ENCODE peak calls at places on chromosome 1, in five cellular contexts. I is hippocampal formation, N is SHP77, T is NCI-H187 treated with DMSO at 0.1 percent for 48 hours, V is HT1080. F is an unnamed sample.

GRCh38 chr1:198486903-198487302 is 53.6 kb downstream of the ATP6V1G3 start:
- DNase-seq in I (no peak), N (no peak), T (no peak), V (no peak), F (no peak)

GRCh38 chr1:201142011-201142853 is 12.0 kb downstream of the TMEM9 start:
- DNase-seq in I (no peak), N (no peak), T (no peak), V (no peak), F (no peak)

GRCh38 chr1:44249543-44249942 is 36.3 kb downstream of the DMAP1 start:
- DNase-seq in I (no peak), N (no peak), T (no peak), V (no peak), F (peak)

GRCh38 chr1:234970731-234971476 is 157.7 kb downstream of the TOMM20 start:
- DNase-seq in I (peak), N (peak), T (no peak), V (peak), F (peak)

GRCh38 chr1:94327001-94327685 is 89.8 kb upstream of the ARHGAP29 start:
- DNase-seq in I (no peak), N (no peak), T (no peak), V (no peak), F (peak)

GRCh38 chr1:17046043-17046657 is 7.7 kb downstream of the SDHB start:
- DNase-seq in I (no peak), N (peak), T (peak), V (peak), F (no peak)

GRCh38 chr1:207925210-207925609 is 14.3 kb upstream of the CD34 start:
- DNase-seq in I (no peak), N (no peak), T (no peak), V (no peak), F (peak)

GRCh38 chr1:14897997-14898645 is 255.4 kb upstream of the TMEM51 start:
- DNase-seq in I (no peak), N (no peak), T (no peak), V (no peak), F (no peak)

GRCh38 chr1:165063181-165063955 is 293.1 kb downstream of the LMX1A start:
- DNase-seq in I (no peak), N (no peak), T (no peak), V (no peak), F (no peak)

GRCh38 chr1:159229896-159230295 is 25.2 kb downstream of the ACKR1 start:
- DNase-seq in I (no peak), N (no peak), T (no peak), V (peak), F (no peak)

GRCh38 chr1:88774151-88774556 is 90.1 kb downstream of the PKN2 start:
- DNase-seq in I (no peak), N (no peak), T (no peak), V (peak), F (no peak)

GRCh38 chr1:155831279-155831976 is 25.6 kb downstream of the GON4L start:
- DNase-seq in I (no peak), N (no peak), T (no peak), V (no peak), F (no peak)

GRCh38 chr1:244150665-244151064 is 99.6 kb downstream of the ZBTB18 start:
- DNase-seq in I (no peak), N (no peak), T (no peak), V (no peak), F (no peak)

GRCh38 chr1:60833173-60833572 is 249.2 kb upstream of the NFIA start:
- DNase-seq in I (no peak), N (no peak), T (no peak), V (peak), F (no peak)

GRCh38 chr1:171494086-171494485 is 8.8 kb downstream of the PRRC2C start:
- DNase-seq in I (no peak), N (no peak), T (no peak), V (no peak), F (no peak)

GRCh38 chr1:248842781-248843331 is 4.8 kb downstream of the ZNF672 start:
- DNase-seq in I (no peak), N (no peak), T (no peak), V (no peak), F (peak)

GRCh38 chr1:29591601-29592260 is 355.4 kb downstream of the PTPRU start:
- DNase-seq in I (no peak), N (no peak), T (no peak), V (no peak), F (no peak)

GRCh38 chr1:7440154-7440553 is 330.9 kb upstream of the VAMP3 start:
- DNase-seq in I (no peak), N (no peak), T (no peak), V (no peak), F (no peak)

GRCh38 chr1:20376880-20377494 is 86.3 kb downstream of the VWA5B1 start:
- DNase-seq in I (peak), N (peak), T (no peak), V (peak), F (peak)

GRCh38 chr1:22018583-22019559 is 17.4 kb downstream of the CELA3A start:
- DNase-seq in I (no peak), N (no peak), T (no peak), V (peak), F (no peak)

GRCh38 chr1:172874950-172875349 is 175.8 kb downstream of the TNFSF18 start:
- DNase-seq in I (no peak), N (no peak), T (no peak), V (no peak), F (no peak)

GRCh38 chr1:4172659-4173599 is 272.9 kb upstream of the C1orf174 start:
- DNase-seq in I (peak), N (no peak), T (no peak), V (peak), F (no peak)

GRCh38 chr1:180586671-180587155 is 27.9 kb downstream of the OVAAL start:
- DNase-seq in I (no peak), N (peak), T (peak), V (peak), F (peak)

GRCh38 chr1:71276466-71276865 is 195.6 kb upstream of the ZRANB2 start:
- DNase-seq in I (no peak), N (no peak), T (no peak), V (peak), F (no peak)

GRCh38 chr1:78854556-78854955 is 152.0 kb downstream of the ADGRL4 start:
- DNase-seq in I (no peak), N (no peak), T (no peak), V (no peak), F (no peak)

GRCh38 chr1:40267767-40268187 is 9.7 kb downstream of the ZMPSTE24 start:
- DNase-seq in I (no peak), N (no peak), T (no peak), V (peak), F (no peak)

GRCh38 chr1:63873751-63874150 is 99.9 kb downstream of the ROR1 start:
- DNase-seq in I (no peak), N (no peak), T (no peak), V (peak), F (no peak)

GRCh38 chr1:67832737-67833594 is at the start of gene GNG12:
- DNase-seq in I (peak), N (no peak), T (no peak), V (peak), F (peak)

GRCh38 chr1:25148673-25149300 is 83.5 kb downstream of the SYF2 start:
- DNase-seq in I (no peak), N (no peak), T (no peak), V (no peak), F (no peak)

F was measured in thyroid gland.